ENCODE peak calls at places on chromosomes 2 and 18, in four cellular contexts. R is HL-60, I is GM12891, K is GM12878. H is an unnamed sample.

GRCh38 chr2:188693111-188693510 is 281.1 kb upstream of the COL3A1 start:
- DNase-seq in R (no peak), I (no peak), K (no peak), H (no peak)

GRCh38 chr2:224492531-224492930 is 90.6 kb upstream of the FAM124B start:
- DNase-seq in R (no peak), I (no peak), K (no peak), H (no peak)

GRCh38 chr2:29281585-29281984 is 166.4 kb downstream of the CLIP4 start:
- DNase-seq in R (no peak), I (no peak), K (no peak), H (no peak)

GRCh38 chr2:182766626-182767025 is 50.6 kb downstream of the DNAJC10 start:
- DNase-seq in R (no peak), I (no peak), K (no peak), H (no peak)

GRCh38 chr18:44696892-44697291 is 16.2 kb downstream of the SETBP1 start:
- DNase-seq in R (no peak), I (no peak), K (no peak), H (peak; percentile 16)

GRCh38 chr2:221486106-221486505 is 86.0 kb downstream of the EPHA4 start:
- DNase-seq in R (no peak), I (no peak), K (no peak), H (no peak)

GRCh38 chr2:45256867-45257641 is 247.8 kb upstream of the SIX2 start:
- DNase-seq in R (no peak), I (no peak), K (no peak), H (no peak)

GRCh38 chr18:74861154-74861553 is 263.5 kb downstream of the ZNF407 start:
- DNase-seq in R (no peak), I (no peak), K (no peak), H (peak; percentile 5)

GRCh38 chr2:134454426-134454825 is 200.6 kb downstream of the MGAT5 start:
- DNase-seq in R (no peak), I (no peak), K (no peak), H (no peak)

GRCh38 chr2:187138240-187138639 is 289.3 kb upstream of the ZSWIM2 start:
- DNase-seq in R (no peak), I (peak; percentile 0), K (no peak), H (peak; percentile 7)

GRCh38 chr2:174771631-174772491 is 7.6 kb upstream of the CHRNA1 start:
- DNase-seq in R (peak; percentile 33), I (peak; percentile 37), K (no peak), H (peak; percentile 57)

GRCh38 chr2:230778350-230779140 is 65.9 kb downstream of the CAB39 start:
- DNase-seq in R (no peak), I (no peak), K (peak; percentile 54), H (no peak)

GRCh38 chr2:234496442-234496834 is 443 bp downstream of the ARL4C start:
- DNase-seq in R (no peak), I (no peak), K (no peak), H (no peak)

GRCh38 chr2:176003958-176004357 is 1.9 kb upstream of the LNPK start:
- DNase-seq in R (no peak), I (no peak), K (no peak), H (no peak)

GRCh38 chr2:101446869-101447268 is 28.0 kb downstream of the RFX8 start:
- DNase-seq in R (peak; percentile 50), I (no peak), K (no peak), H (no peak)

GRCh38 chr2:187775651-187776050 is 221.4 kb upstream of the TFPI start:
- DNase-seq in R (no peak), I (no peak), K (no peak), H (no peak)

GRCh38 chr2:166127217-166128155 is at the start of gene SCN1A:
- DNase-seq in R (no peak), I (no peak), K (no peak), H (peak; percentile 31)

GRCh38 chr2:45813003-45813601 is 161.6 kb downstream of the PRKCE start:
- DNase-seq in R (no peak), I (no peak), K (no peak), H (no peak)

GRCh38 chr2:42195559-42195958 is 26.4 kb downstream of the EML4 start:
- DNase-seq in R (no peak), I (no peak), K (no peak), H (no peak)

GRCh38 chr2:195737531-195738162 is 80.6 kb downstream of the SLC39A10 start:
- DNase-seq in R (no peak), I (no peak), K (no peak), H (no peak)

GRCh38 chr18:48356151-48356745 is 52.9 kb downstream of the ZBTB7C start:
- DNase-seq in R (no peak), I (no peak), K (no peak), H (no peak)

GRCh38 chr2:203484266-203485112 is 50.6 kb downstream of the RAPH1 start:
- DNase-seq in R (peak; percentile 37), I (no peak), K (peak; percentile 40), H (no peak)

DNA sequence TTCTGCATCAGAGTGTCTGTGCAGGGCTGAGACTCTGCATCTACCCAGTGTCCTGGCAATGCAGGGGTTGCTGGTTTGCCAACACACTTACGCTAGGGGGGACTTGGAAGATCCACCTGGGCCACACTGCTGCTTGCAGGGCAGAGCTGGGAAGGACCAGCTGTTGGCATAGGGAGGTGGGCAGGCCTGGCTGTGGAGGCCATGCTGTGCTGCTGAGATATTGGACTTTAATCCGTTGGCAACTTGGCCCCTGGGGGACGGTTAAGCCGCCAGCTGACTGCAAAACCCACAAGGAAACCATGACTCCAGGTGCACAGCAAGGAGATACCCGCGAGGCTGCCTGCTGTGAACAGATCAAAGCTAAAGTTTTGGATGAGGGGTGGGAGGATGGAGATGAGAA is 397.7 kb upstream of the HS6ST1 start:
- DNase-seq in R (no peak), I (no peak), K (no peak), H (no peak)
- TF ChIP-seq SPI1 in R (no peak), I (no peak), K (no peak), H (no peak)

GRCh38 chr2:163343316-163343715 is 392.5 kb downstream of the FIGN start:
- DNase-seq in R (no peak), I (no peak), K (no peak), H (no peak)

GRCh38 chr2:163347982-163348842 is 387.6 kb downstream of the FIGN start:
- DNase-seq in R (peak; percentile 62), I (no peak), K (no peak), H (peak; percentile 4)

GRCh38 chr2:163345795-163346573 is 389.8 kb downstream of the FIGN start:
- DNase-seq in R (peak; percentile 35), I (no peak), K (peak; percentile 25), H (peak; percentile 9)

GRCh38 chr2:163351966-163352365 is 383.8 kb downstream of the FIGN start:
- DNase-seq in R (no peak), I (no peak), K (no peak), H (no peak)

DNA sequence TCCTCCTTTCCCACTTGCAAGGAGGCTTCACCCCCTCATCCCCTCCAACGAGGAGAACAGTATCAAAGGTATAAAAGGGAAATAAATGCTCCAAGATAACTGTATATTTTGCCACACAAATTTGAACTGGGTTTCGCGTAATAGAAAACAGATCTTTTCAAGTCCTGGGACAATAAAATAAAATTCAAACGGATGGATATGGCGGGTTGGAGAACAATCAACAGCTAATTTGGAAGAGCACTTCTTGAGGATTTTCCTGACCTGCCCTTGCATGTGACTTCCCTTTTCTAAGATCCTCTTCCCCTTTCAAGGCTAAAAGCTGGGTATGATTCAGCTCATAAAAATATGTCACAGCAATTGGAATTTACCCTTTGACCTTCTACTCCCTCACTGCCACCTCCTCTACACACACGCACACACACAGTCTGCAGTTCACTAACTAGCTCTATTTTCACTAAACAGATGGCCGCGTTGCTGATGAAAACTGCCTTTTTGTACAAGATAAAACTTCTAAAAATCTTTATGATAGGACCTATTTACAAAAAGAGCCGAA is 386.9 kb downstream of the FIGN start:
- DNase-seq in R (peak; percentile 75), I (no peak), K (no peak), H (no peak)
- TF ChIP-seq SPI1 in R (peak; percentile 98), I (no peak), K (no peak), H (no peak)

GRCh38 chr2:239472220-239472775 is 71.5 kb upstream of the HDAC4 start:
- DNase-seq in R (no peak), I (no peak), K (no peak), H (no peak)

GRCh38 chr2:239475161-239476028 is 74.6 kb upstream of the HDAC4 start:
- DNase-seq in R (no peak), I (no peak), K (no peak), H (no peak)

GRCh38 chr2:239471011-239471792 is 70.4 kb upstream of the HDAC4 start:
- DNase-seq in R (no peak), I (no peak), K (no peak), H (no peak)

GRCh38 chr2:239476029-239476756 is 75.4 kb upstream of the HDAC4 start:
- DNase-seq in R (no peak), I (no peak), K (no peak), H (no peak)

DNA sequence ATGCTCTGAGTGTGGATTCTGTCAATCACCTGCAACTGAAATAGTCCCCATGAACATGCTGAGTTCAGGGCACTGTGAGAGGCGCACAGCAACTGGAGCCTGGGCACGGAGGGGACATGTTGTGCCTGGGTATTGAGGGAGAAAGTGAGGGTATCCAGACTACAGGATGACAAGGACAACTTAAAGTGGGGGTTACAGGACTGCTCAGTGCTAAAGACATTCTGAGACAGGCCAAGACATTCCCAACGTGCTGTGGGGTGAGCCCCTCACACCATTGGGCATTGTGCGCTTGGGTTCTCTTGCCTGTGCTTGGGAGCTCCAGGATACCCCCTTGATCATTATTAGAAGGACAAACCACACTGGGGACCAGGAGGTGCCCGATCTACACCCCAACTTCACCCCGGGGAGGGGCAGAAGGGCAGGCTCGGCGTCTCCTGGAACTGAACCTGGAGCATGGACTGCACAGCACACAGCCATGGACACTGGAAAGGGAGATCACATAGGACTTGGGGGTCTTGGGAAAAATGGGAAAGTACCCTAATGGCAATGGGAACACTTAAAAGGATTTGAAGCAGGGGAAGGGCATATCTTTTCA is 72.5 kb upstream of the HDAC4 start:
- DNase-seq in R (no peak), I (no peak), K (no peak), H (no peak)
- TF ChIP-seq SPI1 in R (no peak), I (no peak), K (no peak), H (no peak)

DNA sequence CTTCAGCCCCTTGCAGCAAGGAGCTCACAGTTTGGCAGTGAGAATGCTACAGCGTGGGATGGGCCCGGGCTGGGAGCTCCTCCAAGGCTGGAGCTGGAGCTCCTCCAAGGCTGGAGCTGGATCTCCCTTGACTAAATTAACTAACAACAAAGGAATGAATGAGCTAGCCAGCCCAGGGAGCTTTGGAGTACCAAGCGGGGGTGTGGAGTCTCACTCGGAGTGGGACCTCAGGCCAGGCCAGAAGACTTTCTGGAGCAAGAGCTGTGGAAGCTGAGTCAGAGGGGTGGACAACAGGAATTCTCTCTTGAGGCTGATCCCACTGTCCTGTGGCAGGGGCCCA is 244.7 kb upstream of the HS6ST1 start:
- DNase-seq in R (no peak), I (no peak), K (no peak), H (no peak)
- TF ChIP-seq SPI1 in R (no peak), I (no peak), K (no peak), H (no peak)

GRCh38 chr18:41862921-41863320 is 92.1 kb upstream of the PIK3C3 start:
- DNase-seq in R (no peak), I (no peak), K (no peak), H (no peak)
- TF ChIP-seq SPI1 in R (no peak), I (no peak), K (no peak), H (no peak)